ENCODE peak calls at places on chromosome 7, in five cellular contexts. One of them, this sample, is unnamed.

GRCh38 chr7:96401200-96401599 is 79.3 kb upstream of the SLC25A13 start:
- DNase-seq in left ventricle myocardium inferior: no peak
- DNase-seq in cardiac muscle cell: peak; percentile 5
- DNase-seq in nephron progenitor cell: no peak
- DNase-seq in mammary epithelial cell: no peak
- DNase-seq in this sample: no peak

GRCh38 chr7:44969701-44970494 is 8.9 kb downstream of the MYO1G start:
- DNase-seq in mammary epithelial cell: no peak
- DNase-seq in cardiac muscle cell: no peak
- DNase-seq in nephron progenitor cell: no peak
- DNase-seq in left ventricle myocardium inferior: no peak
- DNase-seq in this sample: no peak

GRCh38 chr7:18119985-18120384 is 92.3 kb upstream of the PRPS1L1 start:
- DNase-seq in mammary epithelial cell: no peak
- DNase-seq in cardiac muscle cell: peak; percentile 26
- DNase-seq in left ventricle myocardium inferior: no peak
- DNase-seq in nephron progenitor cell: no peak
- DNase-seq in this sample: no peak

GRCh38 chr7:65387893-65388292 is 14.2 kb downstream of the ZNF92 start:
- DNase-seq in nephron progenitor cell: no peak
- DNase-seq in mammary epithelial cell: no peak
- DNase-seq in cardiac muscle cell: no peak
- DNase-seq in left ventricle myocardium inferior: no peak
- DNase-seq in this sample: no peak

GRCh38 chr7:63038987-63039386 is 959.7 kb upstream of the ZNF722 start:
- DNase-seq in nephron progenitor cell: no peak
- DNase-seq in mammary epithelial cell: no peak
- DNase-seq in cardiac muscle cell: no peak
- DNase-seq in left ventricle myocardium inferior: no peak
- DNase-seq in this sample: no peak

GRCh38 chr7:125085084-125085483 is 155.5 kb upstream of the POT1 start:
- DNase-seq in nephron progenitor cell: no peak
- DNase-seq in left ventricle myocardium inferior: no peak
- DNase-seq in cardiac muscle cell: no peak
- DNase-seq in mammary epithelial cell: no peak
- DNase-seq in this sample: no peak

GRCh38 chr7:141344153-141344935 is 206.9 kb upstream of the AGK start:
- DNase-seq in left ventricle myocardium inferior: no peak
- DNase-seq in nephron progenitor cell: no peak
- DNase-seq in mammary epithelial cell: no peak
- DNase-seq in cardiac muscle cell: no peak
- DNase-seq in this sample: no peak

GRCh38 chr7:157140118-157140905 is 1.6 kb downstream of the UBE3C start:
- DNase-seq in nephron progenitor cell: no peak
- DNase-seq in cardiac muscle cell: no peak
- DNase-seq in left ventricle myocardium inferior: no peak
- DNase-seq in mammary epithelial cell: no peak
- DNase-seq in this sample: no peak

GRCh38 chr7:123770378-123770777 is 21.6 kb upstream of the WASL start:
- DNase-seq in nephron progenitor cell: no peak
- DNase-seq in mammary epithelial cell: peak; percentile 97
- DNase-seq in cardiac muscle cell: peak; percentile 81
- DNase-seq in left ventricle myocardium inferior: no peak
- DNase-seq in this sample: no peak

GRCh38 chr7:2802504-2803341 is 41.4 kb downstream of the GNA12 start:
- DNase-seq in cardiac muscle cell: peak; percentile 62
- DNase-seq in left ventricle myocardium inferior: peak; percentile 55
- DNase-seq in mammary epithelial cell: no peak
- DNase-seq in nephron progenitor cell: no peak
- DNase-seq in this sample: no peak

GRCh38 chr7:131835141-131835540 is 278.7 kb upstream of the PODXL start:
- DNase-seq in left ventricle myocardium inferior: no peak
- DNase-seq in mammary epithelial cell: no peak
- DNase-seq in cardiac muscle cell: no peak
- DNase-seq in nephron progenitor cell: no peak
- DNase-seq in this sample: no peak

GRCh38 chr7:156493942-156494341 is 146.6 kb upstream of the RNF32 start:
- DNase-seq in mammary epithelial cell: no peak
- DNase-seq in left ventricle myocardium inferior: no peak
- DNase-seq in cardiac muscle cell: no peak
- DNase-seq in nephron progenitor cell: no peak
- DNase-seq in this sample: no peak

GRCh38 chr7:39733881-39734571 is 110.7 kb downstream of the RALA start:
- DNase-seq in nephron progenitor cell: no peak
- DNase-seq in mammary epithelial cell: peak; percentile 83
- DNase-seq in cardiac muscle cell: peak; percentile 77
- DNase-seq in left ventricle myocardium inferior: no peak
- DNase-seq in this sample: no peak

GRCh38 chr7:121437470-121437869 is 41.4 kb upstream of the FAM3C start:
- DNase-seq in left ventricle myocardium inferior: no peak
- DNase-seq in cardiac muscle cell: no peak
- DNase-seq in mammary epithelial cell: no peak
- DNase-seq in nephron progenitor cell: no peak
- DNase-seq in this sample: no peak

GRCh38 chr7:22895491-22895890 is 72.8 kb upstream of the TOMM7 start:
- DNase-seq in cardiac muscle cell: no peak
- DNase-seq in left ventricle myocardium inferior: no peak
- DNase-seq in mammary epithelial cell: no peak
- DNase-seq in nephron progenitor cell: no peak
- DNase-seq in this sample: no peak

GRCh38 chr7:27110163-27110976 is 7.9 kb upstream of the HOXA2 start:
- DNase-seq in nephron progenitor cell: peak; percentile 96
- DNase-seq in left ventricle myocardium inferior: no peak
- DNase-seq in cardiac muscle cell: no peak
- DNase-seq in mammary epithelial cell: peak; percentile 76
- DNase-seq in this sample: no peak

GRCh38 chr7:85480666-85481065 is 293.8 kb upstream of the SEMA3D start:
- DNase-seq in nephron progenitor cell: no peak
- DNase-seq in cardiac muscle cell: no peak
- DNase-seq in left ventricle myocardium inferior: no peak
- DNase-seq in mammary epithelial cell: no peak
- DNase-seq in this sample: no peak

GRCh38 chr7:156616269-156617202 is 24.0 kb upstream of the RNF32 start:
- DNase-seq in cardiac muscle cell: no peak
- DNase-seq in nephron progenitor cell: peak; percentile 53
- DNase-seq in mammary epithelial cell: no peak
- DNase-seq in left ventricle myocardium inferior: no peak
- DNase-seq in this sample: peak; percentile 27

GRCh38 chr7:143929224-143929920 is 5.7 kb upstream of the OR2F2 start:
- DNase-seq in mammary epithelial cell: no peak
- DNase-seq in left ventricle myocardium inferior: no peak
- DNase-seq in cardiac muscle cell: no peak
- DNase-seq in nephron progenitor cell: no peak
- DNase-seq in this sample: no peak

GRCh38 chr7:2253021-2253420 is 11.0 kb downstream of the NUDT1 start:
- DNase-seq in left ventricle myocardium inferior: no peak
- DNase-seq in mammary epithelial cell: no peak
- DNase-seq in cardiac muscle cell: no peak
- DNase-seq in nephron progenitor cell: no peak
- DNase-seq in this sample: no peak

GRCh38 chr7:1693419-1693990 is 23.4 kb downstream of the ELFN1 start:
- DNase-seq in left ventricle myocardium inferior: peak; percentile 12
- DNase-seq in mammary epithelial cell: no peak
- DNase-seq in nephron progenitor cell: no peak
- DNase-seq in cardiac muscle cell: no peak
- DNase-seq in this sample: no peak

GRCh38 chr7:149496642-149497391 is 792 bp downstream of the ZNF746 start:
- DNase-seq in nephron progenitor cell: peak; percentile 64
- DNase-seq in mammary epithelial cell: peak; percentile 31
- DNase-seq in left ventricle myocardium inferior: peak; percentile 60
- DNase-seq in cardiac muscle cell: peak; percentile 48
- DNase-seq in this sample: no peak

GRCh38 chr7:127911968-127912511 is 119.2 kb downstream of the LRRC4 start:
- DNase-seq in left ventricle myocardium inferior: no peak
- DNase-seq in mammary epithelial cell: no peak
- DNase-seq in cardiac muscle cell: no peak
- DNase-seq in nephron progenitor cell: no peak
- DNase-seq in this sample: no peak

GRCh38 chr7:35725280-35725680 is 30.3 kb upstream of the HERPUD2 start:
- DNase-seq in nephron progenitor cell: no peak
- DNase-seq in left ventricle myocardium inferior: no peak
- DNase-seq in mammary epithelial cell: no peak
- DNase-seq in cardiac muscle cell: no peak
- DNase-seq in this sample: no peak
- TF ChIP-seq CTCF in nephron progenitor cell: no peak
- TF ChIP-seq CTCF in left ventricle myocardium inferior: no peak
- TF ChIP-seq CTCF in mammary epithelial cell: no peak
- TF ChIP-seq CTCF in cardiac muscle cell: no peak
- TF ChIP-seq CTCF in this sample: no peak

GRCh38 chr7:142443614-142444013 is 185.8 kb upstream of the PRSS58 start:
- DNase-seq in left ventricle myocardium inferior: no peak
- DNase-seq in nephron progenitor cell: no peak
- DNase-seq in mammary epithelial cell: no peak
- DNase-seq in cardiac muscle cell: peak; percentile 11
- DNase-seq in this sample: no peak

GRCh38 chr7:142440219-142441073 is 182.6 kb upstream of the PRSS58 start:
- DNase-seq in mammary epithelial cell: peak; percentile 48
- DNase-seq in left ventricle myocardium inferior: no peak
- DNase-seq in nephron progenitor cell: no peak
- DNase-seq in cardiac muscle cell: peak; percentile 67
- DNase-seq in this sample: no peak

GRCh38 chr7:142441074-142441403 is 183.2 kb upstream of the PRSS58 start:
- DNase-seq in left ventricle myocardium inferior: no peak
- DNase-seq in mammary epithelial cell: no peak
- DNase-seq in nephron progenitor cell: no peak
- DNase-seq in cardiac muscle cell: no peak
- DNase-seq in this sample: no peak

GRCh38 chr7:142450206-142450605 is 192.3 kb upstream of the PRSS58 start:
- DNase-seq in mammary epithelial cell: no peak
- DNase-seq in nephron progenitor cell: no peak
- DNase-seq in cardiac muscle cell: no peak
- DNase-seq in left ventricle myocardium inferior: no peak
- DNase-seq in this sample: no peak

DNA sequence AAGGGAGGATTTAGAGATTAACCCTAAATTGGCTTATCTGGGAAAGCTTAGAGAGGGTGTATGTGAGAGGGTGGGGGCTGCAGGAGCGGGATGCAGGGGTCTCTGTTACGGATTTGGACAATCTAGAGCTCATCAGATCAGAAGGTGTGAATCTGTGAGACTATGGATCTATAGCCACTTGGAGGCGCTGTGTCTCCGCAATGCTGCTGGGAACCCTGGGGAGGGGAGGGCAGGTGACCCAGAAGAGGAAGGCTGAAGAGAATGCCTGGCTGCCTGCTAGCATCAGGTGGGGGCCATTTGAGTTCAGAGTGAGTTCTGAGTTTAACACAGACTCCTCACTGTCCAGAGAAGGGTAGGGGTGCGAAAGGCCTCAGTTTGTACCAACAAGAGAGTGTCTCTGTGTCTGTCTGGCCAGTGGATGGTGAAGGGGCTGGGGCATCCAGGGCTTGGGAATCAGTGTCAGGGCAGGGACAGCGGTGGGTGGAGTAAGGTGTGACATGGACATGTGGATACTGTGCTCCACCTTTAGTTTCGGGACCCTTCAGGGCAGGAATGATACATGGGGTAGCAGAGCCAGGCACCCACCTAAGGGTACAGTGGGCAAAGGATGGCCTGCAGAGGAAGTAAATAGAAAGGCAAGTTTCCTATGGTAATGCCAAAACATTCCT is 187.3 kb upstream of the PRSS58 start:
- DNase-seq in nephron progenitor cell: peak; percentile 36
- DNase-seq in cardiac muscle cell: no peak
- DNase-seq in left ventricle myocardium inferior: no peak
- DNase-seq in mammary epithelial cell: no peak
- DNase-seq in this sample: no peak
- TF ChIP-seq CTCF in nephron progenitor cell: peak; percentile 33
- TF ChIP-seq CTCF in cardiac muscle cell: peak; percentile 41
- TF ChIP-seq CTCF in left ventricle myocardium inferior: no peak
- TF ChIP-seq CTCF in mammary epithelial cell: peak; percentile 56
- TF ChIP-seq CTCF in this sample: peak; percentile 22

GRCh38 chr7:151449990-151450389 is 10.0 kb upstream of the CRYGN start:
- DNase-seq in mammary epithelial cell: no peak
- DNase-seq in nephron progenitor cell: no peak
- DNase-seq in cardiac muscle cell: no peak
- DNase-seq in left ventricle myocardium inferior: no peak
- DNase-seq in this sample: no peak
- TF ChIP-seq CTCF in mammary epithelial cell: no peak
- TF ChIP-seq CTCF in nephron progenitor cell: no peak
- TF ChIP-seq CTCF in cardiac muscle cell: no peak
- TF ChIP-seq CTCF in left ventricle myocardium inferior: no peak
- TF ChIP-seq CTCF in this sample: no peak

DNA sequence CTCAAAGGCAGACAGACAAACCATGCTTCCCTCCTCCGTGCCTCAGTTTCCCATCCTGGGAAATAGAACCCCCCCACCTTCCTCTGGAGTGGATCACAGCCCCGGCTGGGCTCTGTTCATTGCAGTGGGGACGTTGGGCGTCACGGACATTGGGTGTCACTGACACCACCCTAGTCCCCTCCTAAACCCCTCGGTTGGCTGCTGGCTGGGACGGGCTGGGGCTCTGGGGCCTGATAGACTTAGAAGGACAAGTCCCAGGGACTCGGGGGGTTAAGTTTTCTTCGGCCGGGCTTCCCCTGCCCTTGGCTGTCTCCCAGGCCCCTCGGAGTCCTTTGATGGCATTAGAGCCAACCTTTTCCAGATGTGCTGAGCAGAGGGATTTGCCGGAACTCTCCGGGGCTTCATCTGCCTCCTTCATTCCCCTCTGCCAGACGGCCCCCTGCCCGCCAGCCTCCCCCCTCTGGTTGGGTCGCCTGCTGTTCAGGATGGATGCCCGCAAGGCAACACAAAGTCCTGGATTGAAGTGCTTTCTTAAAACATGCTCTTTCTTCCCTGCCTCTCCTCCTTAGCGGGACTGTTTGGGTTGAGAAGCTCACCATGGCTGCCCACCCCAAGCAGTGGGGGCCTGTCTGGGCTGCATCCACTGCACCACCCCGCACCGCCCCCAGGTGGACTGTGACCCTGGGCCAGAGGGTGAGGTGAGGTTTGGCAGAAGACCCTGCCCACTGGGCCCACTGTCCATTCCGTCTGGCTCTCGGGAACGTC is 73.0 kb downstream of the COL26A1 start:
- DNase-seq in nephron progenitor cell: peak; percentile 49
- DNase-seq in left ventricle myocardium inferior: no peak
- DNase-seq in cardiac muscle cell: no peak
- DNase-seq in mammary epithelial cell: no peak
- DNase-seq in this sample: no peak
- TF ChIP-seq CTCF in nephron progenitor cell: peak; percentile 9
- TF ChIP-seq CTCF in left ventricle myocardium inferior: no peak
- TF ChIP-seq CTCF in cardiac muscle cell: no peak
- TF ChIP-seq CTCF in mammary epithelial cell: no peak
- TF ChIP-seq CTCF in this sample: no peak

DNA sequence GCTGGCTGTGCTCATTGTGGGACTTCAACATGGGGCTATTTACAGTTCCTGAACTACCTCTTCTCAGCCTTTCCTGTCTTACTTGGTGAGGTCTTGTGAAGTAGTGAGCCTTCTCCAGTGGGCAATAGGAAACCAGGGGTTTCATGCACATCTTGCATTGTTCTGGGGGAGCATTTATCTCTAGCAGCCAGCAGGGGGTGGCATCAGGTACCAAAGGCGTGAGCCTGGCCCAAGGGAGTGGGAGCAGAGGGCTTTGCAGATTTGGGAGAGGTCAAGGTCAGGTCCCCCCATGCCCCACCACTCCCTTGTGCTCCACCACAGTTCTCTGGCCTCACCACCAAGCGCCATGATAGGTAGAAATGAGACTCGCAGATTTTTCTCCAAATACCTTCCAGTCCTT is 85.4 kb upstream of the NPTX2 start:
- DNase-seq in mammary epithelial cell: no peak
- DNase-seq in nephron progenitor cell: no peak
- DNase-seq in left ventricle myocardium inferior: no peak
- DNase-seq in cardiac muscle cell: no peak
- DNase-seq in this sample: no peak
- TF ChIP-seq CTCF in mammary epithelial cell: no peak
- TF ChIP-seq CTCF in nephron progenitor cell: no peak
- TF ChIP-seq CTCF in left ventricle myocardium inferior: no peak
- TF ChIP-seq CTCF in cardiac muscle cell: no peak
- TF ChIP-seq CTCF in this sample: no peak